ENCODE peak calls at places on chromosomes 2 and 18, in six cellular contexts. C is spleen, S is type B pancreatic cell, D is IMR-90, F is K562, U is retinal pigment epithelial cell. L is an unnamed sample.
A peak's percentile ranks its signal among the peaks of the same experiment; 100 is the strongest.

GRCh38 chr2:46689993-46690392 is 210.6 kb downstream of the TMEM247 start:
- DNase-seq in C (no peak), S (no peak), D (peak; percentile 86), F (no peak), U (no peak), L (no peak)

GRCh38 chr2:25204190-25204838 is 35.9 kb upstream of the POMC start:
- DNase-seq in C (peak; percentile 86), S (no peak), D (no peak), F (no peak), U (no peak), L (no peak)

GRCh38 chr18:13284330-13285027 is 65.9 kb downstream of the LDLRAD4 start:
- DNase-seq in C (peak; percentile 85), S (no peak), D (no peak), F (no peak), U (no peak), L (no peak)

GRCh38 chr2:24399434-24400206 is 39.3 kb upstream of the ITSN2 start:
- DNase-seq in C (no peak), S (no peak), D (no peak), F (no peak), U (no peak), L (no peak)

GRCh38 chr18:39681061-39681460 is 2115.5 kb upstream of the CELF4 start:
- DNase-seq in C (no peak), S (no peak), D (no peak), F (no peak), U (no peak), L (no peak)

GRCh38 chr18:21330122-21330701 is 88.2 kb downstream of the GREB1L start:
- DNase-seq in C (no peak), S (no peak), D (no peak), F (no peak), U (no peak), L (no peak)

GRCh38 chr2:166180951-166181812 is 53.4 kb upstream of the SCN1A start:
- DNase-seq in C (peak; percentile 71), S (peak; percentile 68), D (peak; percentile 56), F (peak; percentile 39), U (no peak), L (no peak)

GRCh38 chr18:31268985-31269406 is 49.0 kb upstream of the DSG1 start:
- DNase-seq in C (no peak), S (no peak), D (no peak), F (no peak), U (no peak), L (no peak)

GRCh38 chr2:222033541-222033940 is 265.3 kb downstream of the PAX3 start:
- DNase-seq in C (no peak), S (no peak), D (no peak), F (no peak), U (peak; percentile 29), L (no peak)

GRCh38 chr2:62727259-62727867 is 21.9 kb downstream of the EHBP1 start:
- DNase-seq in C (no peak), S (no peak), D (no peak), F (no peak), U (no peak), L (no peak)

GRCh38 chr2:62725712-62726055 is 20.2 kb downstream of the EHBP1 start:
- DNase-seq in C (no peak), S (no peak), D (no peak), F (no peak), U (no peak), L (no peak)

GRCh38 chr2:62723253-62723652 is 17.7 kb downstream of the EHBP1 start:
- DNase-seq in C (no peak), S (no peak), D (no peak), F (no peak), U (no peak), L (no peak)

GRCh38 chr2:62724106-62724505 is 18.6 kb downstream of the EHBP1 start:
- DNase-seq in C (no peak), S (no peak), D (peak; percentile 22), F (no peak), U (no peak), L (no peak)

DNA sequence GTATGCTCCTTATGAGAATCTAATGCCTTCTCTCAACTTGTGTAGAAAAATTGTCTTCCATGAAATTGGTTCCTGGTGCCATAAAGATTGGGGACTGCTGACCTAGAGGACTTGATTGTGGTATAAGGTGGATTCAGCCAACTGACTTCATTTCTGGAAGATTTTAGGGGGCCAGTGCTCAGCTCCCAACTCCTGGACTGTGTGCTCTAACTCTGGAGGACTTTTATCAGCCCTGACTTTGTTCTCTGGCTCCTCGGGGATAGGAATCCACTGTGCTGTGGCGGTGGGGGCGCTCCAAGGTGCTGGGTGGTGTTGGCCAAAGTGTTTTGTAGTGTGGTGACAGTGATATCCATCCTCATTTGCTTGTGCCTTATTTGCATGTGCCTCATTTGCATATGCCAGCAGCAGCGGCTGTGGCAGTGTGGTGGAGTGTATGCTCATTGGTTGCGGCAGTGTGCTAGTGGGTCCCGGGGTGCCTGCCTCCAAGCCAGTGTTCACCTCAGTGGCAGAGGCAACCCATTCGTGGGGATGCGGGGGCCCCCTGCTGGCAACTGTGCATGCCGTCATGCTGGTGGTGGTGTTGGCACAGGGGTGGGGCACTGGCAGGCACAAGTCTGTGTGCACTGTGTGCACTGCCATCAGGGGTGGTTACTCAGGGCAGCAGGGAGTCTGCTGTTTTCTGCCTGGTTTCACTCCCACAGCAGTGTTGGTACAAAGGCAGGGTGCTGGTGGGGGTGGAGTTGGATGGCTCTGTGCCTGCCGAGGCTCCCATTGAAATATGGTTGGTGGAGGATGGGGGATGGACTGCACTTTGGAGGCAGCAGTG is 19.6 kb downstream of the EHBP1 start:
- DNase-seq in C (peak; percentile 66), S (no peak), D (no peak), F (peak; percentile 11), U (no peak), L (no peak)
- TF ChIP-seq CTCF in C (no peak), S (peak; percentile 45), D (peak; percentile 12), F (peak; percentile 65), U (peak; percentile 43), L (no peak)

DNA sequence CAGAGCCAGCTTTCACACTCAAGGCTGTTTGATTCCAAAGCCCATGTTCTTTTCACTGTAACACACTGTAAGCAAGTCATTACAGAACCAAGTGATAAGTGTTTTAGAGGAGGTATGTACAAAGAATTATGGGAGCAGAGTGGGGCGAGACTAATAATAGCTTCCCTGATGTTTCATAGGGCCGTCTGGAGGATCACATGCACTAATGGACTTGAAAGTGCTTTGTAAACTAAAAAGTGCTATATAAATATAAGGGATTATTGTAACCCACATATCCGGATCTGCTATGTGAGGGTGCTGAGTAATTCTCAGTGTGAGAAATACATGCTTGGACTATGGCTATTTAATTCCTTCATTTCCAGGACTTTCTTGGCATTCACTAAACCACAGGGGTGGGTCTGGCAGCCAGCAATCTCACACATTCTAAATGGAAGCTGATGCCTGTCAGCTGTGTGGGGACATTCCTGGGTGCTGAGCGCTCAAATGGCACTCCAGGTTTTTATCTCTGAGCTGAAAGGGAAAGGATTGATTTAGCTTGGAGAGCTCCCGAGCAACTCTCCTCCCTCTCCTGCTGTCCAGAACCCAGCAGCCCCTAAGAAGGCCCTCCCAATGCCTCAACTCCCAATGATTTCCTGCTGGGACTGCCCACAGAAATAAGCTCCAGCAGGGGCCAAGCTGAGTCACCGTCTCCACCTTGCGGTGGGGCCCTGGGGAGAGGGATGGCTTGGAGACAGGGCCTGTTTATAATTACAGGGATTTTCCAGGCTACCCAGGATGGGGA is 222.8 kb downstream of the SOX11 start:
- DNase-seq in C (no peak), S (no peak), D (peak; percentile 87), F (no peak), U (peak; percentile 94), L (no peak)
- TF ChIP-seq CTCF in C (no peak), S (no peak), D (peak; percentile 44), F (no peak), U (peak; percentile 56), L (no peak)

GRCh38 chr2:109348190-109348589 is 219.2 kb downstream of the SH3RF3 start:
- DNase-seq in C (no peak), S (no peak), D (no peak), F (no peak), U (no peak), L (no peak)

GRCh38 chr2:109350526-109350925 is 221.5 kb downstream of the SH3RF3 start:
- DNase-seq in C (no peak), S (no peak), D (no peak), F (no peak), U (no peak), L (peak; percentile 73)

GRCh38 chr2:109349555-109350430 is 220.8 kb downstream of the SH3RF3 start:
- DNase-seq in C (no peak), S (peak; percentile 63), D (no peak), F (no peak), U (no peak), L (peak; percentile 64)

GRCh38 chr2:109347626-109348025 is 218.6 kb downstream of the SH3RF3 start:
- DNase-seq in C (no peak), S (no peak), D (no peak), F (no peak), U (no peak), L (no peak)

GRCh38 chr2:109348645-109349554 is 219.9 kb downstream of the SH3RF3 start:
- DNase-seq in C (no peak), S (no peak), D (no peak), F (no peak), U (no peak), L (peak; percentile 57)
- TF ChIP-seq CTCF in C (no peak), S (no peak), D (no peak), F (no peak), U (no peak), L (no peak)

DNA sequence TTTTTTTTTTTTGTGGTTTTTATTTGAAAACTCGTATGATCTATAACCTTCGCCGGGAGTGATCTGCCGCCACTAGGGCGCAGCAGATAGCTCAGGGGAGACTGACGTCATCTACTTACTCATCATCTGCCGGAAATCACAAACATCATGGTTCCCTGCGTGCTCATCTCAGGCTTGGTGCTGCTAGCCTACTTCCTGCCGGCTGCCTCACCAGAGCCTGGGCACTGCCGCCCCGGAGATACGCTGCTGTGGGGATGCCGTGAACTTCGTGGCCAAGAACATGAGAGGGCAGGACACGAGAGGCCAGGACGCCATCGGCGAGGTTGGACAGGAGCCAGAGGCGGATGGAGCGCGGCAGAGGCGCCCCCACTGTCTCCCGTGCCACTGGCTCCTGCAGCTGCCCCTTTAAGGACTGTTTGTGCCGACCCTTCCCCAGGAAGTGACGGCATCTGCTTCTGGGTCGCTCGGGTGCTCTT is 68.8 kb downstream of the DOK6 start:
- DNase-seq in C (no peak), S (no peak), D (no peak), F (peak; percentile 29), U (no peak), L (no peak)
- TF ChIP-seq CTCF in C (no peak), S (peak; percentile 60), D (peak; percentile 14), F (no peak), U (peak; percentile 13), L (no peak)

DNA sequence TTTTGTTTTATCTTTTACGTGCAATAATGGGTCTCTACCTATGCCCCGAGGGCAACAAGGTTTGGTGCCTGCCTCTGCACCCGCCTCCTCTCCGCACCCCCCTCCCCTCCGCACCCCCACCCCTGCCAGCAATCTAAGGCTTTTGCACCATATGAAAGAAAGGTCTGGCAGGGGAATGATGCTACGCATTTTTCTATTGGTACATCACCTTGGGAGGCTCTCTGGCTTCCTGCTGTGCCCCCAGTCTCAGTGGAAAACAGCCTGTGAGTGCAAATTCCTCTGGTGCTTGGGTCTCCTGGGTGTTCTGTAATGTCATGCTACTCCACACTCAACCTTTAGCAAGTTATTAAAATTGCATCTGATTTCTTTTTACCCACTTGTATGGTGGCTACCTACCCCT is 161.3 kb upstream of the SMAD7 start:
- DNase-seq in C (no peak), S (no peak), D (no peak), F (no peak), U (no peak), L (no peak)
- TF ChIP-seq CTCF in C (no peak), S (no peak), D (no peak), F (no peak), U (no peak), L (no peak)

L was measured in coronary artery.